ENCODE peak calls at places on chromosomes 4 and X, in nine cellular contexts. R, A, K, W, S, H, X, B and O are unnamed samples.

GRCh38 chr4:6695660-6696581 is 2.2 kb downstream of the S100P start:
- DNase-seq in R (no peak), A (no peak), K (peak), W (no peak), S (peak), H (peak), X (no peak), B (peak), O (no peak)

GRCh38 chr4:122602277-122603142 is 18.4 kb downstream of the IL21 start:
- DNase-seq in R (peak), A (no peak), K (peak), W (no peak), S (peak), H (no peak), X (no peak), B (no peak), O (no peak)

GRCh38 chrX:53317365-53318069 is 36.1 kb upstream of the IQSEC2 start:
- DNase-seq in R (peak), A (peak), K (peak), W (no peak), S (peak), H (peak), X (peak), B (peak), O (peak)

GRCh38 chr4:6840062-6840976 is 57.8 kb downstream of the KIAA0232 start:
- DNase-seq in R (peak), A (no peak), K (no peak), W (no peak), S (peak), H (no peak), X (no peak), B (no peak), O (no peak)

GRCh38 chr4:188372856-188373255 is 233.6 kb downstream of the TRIML1 start:
- DNase-seq in R (no peak), A (no peak), K (peak), W (no peak), S (peak), H (no peak), X (no peak), B (no peak), O (no peak)

GRCh38 chr4:169345207-169345788 is 74.5 kb upstream of the SH3RF1 start:
- DNase-seq in R (no peak), A (peak), K (peak), W (no peak), S (peak), H (no peak), X (no peak), B (no peak), O (no peak)

GRCh38 chr4:166077782-166078181 is 204.7 kb downstream of the TLL1 start:
- DNase-seq in R (no peak), A (no peak), K (no peak), W (no peak), S (no peak), H (no peak), X (no peak), B (no peak), O (no peak)

GRCh38 chrX:129755779-129756650 is 17.2 kb downstream of the XPNPEP2 start:
- DNase-seq in R (no peak), A (no peak), K (no peak), W (no peak), S (no peak), H (no peak), X (no peak), B (no peak), O (no peak)

GRCh38 chrX:20433376-20433775 is 166.7 kb upstream of the RPS6KA3 start:
- DNase-seq in R (no peak), A (no peak), K (no peak), W (no peak), S (peak), H (no peak), X (no peak), B (no peak), O (no peak)

GRCh38 chr4:6908397-6909112 is 1.1 kb upstream of the TBC1D14 start:
- DNase-seq in R (no peak), A (no peak), K (no peak), W (no peak), S (peak), H (no peak), X (no peak), B (peak), O (no peak)

GRCh38 chrX:23610491-23610890 is 56.8 kb upstream of the PRDX4 start:
- DNase-seq in R (no peak), A (no peak), K (no peak), W (no peak), S (peak), H (no peak), X (no peak), B (no peak), O (no peak)

GRCh38 chrX:139559383-139560042 is 29.0 kb downstream of the F9 start:
- DNase-seq in R (peak), A (peak), K (peak), W (peak), S (peak), H (peak), X (no peak), B (no peak), O (no peak)
- TF ChIP-seq POLR2A in R (no peak), A (no peak), K (no peak), W (no peak), S (no peak), H (no peak), X (no peak), B (no peak), O (no peak)

GRCh38 chrX:12955882-12956703 is 18.8 kb upstream of the TMSB4X start:
- DNase-seq in R (peak), A (no peak), K (no peak), W (peak), S (peak), H (peak), X (no peak), B (peak), O (no peak)
- TF ChIP-seq POLR2A in R (no peak), A (peak), K (no peak), W (peak), S (no peak), H (no peak), X (no peak), B (no peak), O (no peak)

GRCh38 chrX:70998402-70999027 is 67.6 kb upstream of the SLC7A3 start:
- DNase-seq in R (peak), A (no peak), K (no peak), W (no peak), S (peak), H (no peak), X (no peak), B (no peak), O (no peak)

GRCh38 chrX:71000139-71000538 is 68.0 kb downstream of the SNX12 start:
- DNase-seq in R (no peak), A (no peak), K (no peak), W (no peak), S (no peak), H (no peak), X (no peak), B (no peak), O (no peak)

GRCh38 chrX:70995338-70995737 is 64.4 kb upstream of the SLC7A3 start:
- DNase-seq in R (no peak), A (no peak), K (no peak), W (no peak), S (no peak), H (no peak), X (no peak), B (no peak), O (no peak)
- TF ChIP-seq POLR2A in R (no peak), A (no peak), K (no peak), W (no peak), S (no peak), H (no peak), X (no peak), B (no peak), O (no peak)

DNA sequence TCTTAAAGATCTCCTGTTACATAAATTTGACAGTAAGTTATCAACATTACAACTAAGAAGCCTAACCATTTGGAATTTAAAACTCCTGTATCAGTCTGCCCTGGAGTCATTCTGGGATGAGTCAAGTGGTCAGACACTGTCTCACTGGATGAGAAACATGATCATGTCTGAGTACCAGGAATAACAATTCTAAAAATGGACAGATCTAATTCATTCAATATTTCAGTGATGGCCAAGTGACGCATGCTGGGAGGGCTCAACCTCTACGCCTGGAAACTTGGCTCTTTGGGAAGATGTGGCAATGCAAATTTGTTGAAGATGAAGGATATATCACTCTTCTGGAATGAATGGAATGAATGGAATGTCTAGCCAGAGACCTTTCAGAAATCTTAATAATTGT is 1427.2 kb downstream of the STIM2 start:
- DNase-seq in R (no peak), A (peak), K (peak), W (no peak), S (peak), H (no peak), X (no peak), B (no peak), O (no peak)
- TF ChIP-seq POLR2A in R (no peak), A (no peak), K (no peak), W (no peak), S (no peak), H (no peak), X (no peak), B (no peak), O (no peak)

GRCh38 chr4:88614058-88614457 is 21.8 kb downstream of the HERC3 start:
- DNase-seq in R (no peak), A (no peak), K (no peak), W (no peak), S (no peak), H (no peak), X (no peak), B (no peak), O (no peak)

GRCh38 chr4:88616275-88616996 is 24.2 kb downstream of the HERC3 start:
- DNase-seq in R (no peak), A (no peak), K (no peak), W (no peak), S (peak), H (no peak), X (no peak), B (no peak), O (peak)

GRCh38 chr4:88609387-88609786 is 17.1 kb downstream of the HERC3 start:
- DNase-seq in R (no peak), A (no peak), K (no peak), W (no peak), S (no peak), H (no peak), X (no peak), B (no peak), O (no peak)

GRCh38 chr4:88610771-88611170 is 18.5 kb downstream of the HERC3 start:
- DNase-seq in R (peak), A (no peak), K (no peak), W (no peak), S (peak), H (no peak), X (no peak), B (no peak), O (peak)

GRCh38 chr4:88613417-88613875 is 21.2 kb downstream of the HERC3 start:
- DNase-seq in R (no peak), A (no peak), K (no peak), W (no peak), S (no peak), H (no peak), X (no peak), B (no peak), O (no peak)
- TF ChIP-seq POLR2A in R (no peak), A (no peak), K (no peak), W (no peak), S (no peak), H (no peak), X (no peak), B (no peak), O (no peak)

DNA sequence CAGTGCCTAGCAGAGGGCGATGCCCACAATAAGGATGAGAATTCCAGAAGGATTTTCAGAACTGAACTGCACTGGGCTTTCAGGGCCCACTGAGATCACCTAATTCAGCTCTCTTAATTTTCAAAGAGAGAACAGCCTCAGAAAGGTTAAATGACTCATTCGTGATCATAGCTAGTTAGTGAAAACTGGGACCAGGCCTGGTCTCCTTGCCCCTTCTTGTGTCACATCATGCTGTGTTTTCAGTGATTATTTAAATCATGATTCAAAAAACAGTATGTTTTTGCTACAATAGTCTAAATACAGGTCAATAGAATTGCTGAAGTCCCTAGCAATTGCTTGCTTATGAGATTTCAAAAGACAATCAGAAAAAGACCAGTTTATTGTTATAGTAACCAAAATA is 136.4 kb upstream of the PLAC1 start:
- DNase-seq in R (no peak), A (no peak), K (no peak), W (no peak), S (peak), H (no peak), X (no peak), B (no peak), O (no peak)
- TF ChIP-seq POLR2A in R (no peak), A (no peak), K (no peak), W (no peak), S (no peak), H (no peak), X (no peak), B (no peak), O (no peak)

GRCh38 chr4:26857278-26858034 is 3.2 kb upstream of the STIM2 start:
- DNase-seq in R (peak), A (peak), K (peak), W (peak), S (peak), H (peak), X (peak), B (peak), O (peak)
- TF ChIP-seq POLR2A in R (peak), A (peak), K (peak), W (peak), S (no peak), H (no peak), X (peak), B (peak), O (no peak)

GRCh38 chrX:54748626-54749025 is 49.4 kb downstream of the ITIH6 start:
- DNase-seq in R (no peak), A (no peak), K (no peak), W (no peak), S (no peak), H (no peak), X (no peak), B (no peak), O (no peak)

GRCh38 chrX:54745676-54746075 is 52.4 kb downstream of the ITIH6 start:
- DNase-seq in R (peak), A (no peak), K (no peak), W (no peak), S (no peak), H (peak), X (no peak), B (no peak), O (no peak)

GRCh38 chrX:54747713-54748393 is 50.2 kb downstream of the ITIH6 start:
- DNase-seq in R (no peak), A (no peak), K (no peak), W (no peak), S (no peak), H (no peak), X (no peak), B (no peak), O (no peak)

GRCh38 chrX:54746928-54747327 is 51.1 kb downstream of the ITIH6 start:
- DNase-seq in R (no peak), A (no peak), K (no peak), W (no peak), S (no peak), H (no peak), X (no peak), B (no peak), O (no peak)
- TF ChIP-seq POLR2A in R (no peak), A (no peak), K (no peak), W (no peak), S (no peak), H (no peak), X (no peak), B (no peak), O (no peak)

DNA sequence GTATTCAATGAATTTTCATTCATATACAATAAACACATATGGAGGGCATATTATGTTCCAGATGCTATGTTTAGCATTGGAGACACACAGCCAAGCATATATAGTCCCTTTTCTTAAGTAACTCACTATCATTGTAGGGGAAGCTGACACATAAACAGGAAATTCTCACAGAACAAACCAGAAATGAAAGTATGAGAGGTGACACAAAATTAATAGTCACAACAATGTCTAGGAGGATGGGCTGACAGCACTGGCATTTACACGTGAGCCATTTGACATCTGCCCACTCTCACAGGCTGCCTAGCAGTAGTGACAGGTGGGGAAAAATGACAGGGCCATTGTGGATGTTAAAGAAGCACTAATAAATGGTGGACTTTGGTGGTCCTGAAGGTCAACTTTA is 2.6 kb upstream of the CNOT6L start:
- DNase-seq in R (no peak), A (no peak), K (no peak), W (no peak), S (no peak), H (no peak), X (no peak), B (peak), O (no peak)
- TF ChIP-seq POLR2A in R (no peak), A (no peak), K (no peak), W (no peak), S (no peak), H (no peak), X (no peak), B (peak), O (no peak)